ENCODE peak calls at places on chromosomes 7 and 10, in four cellular contexts. One of them, this sample, is unnamed. For H3K9me1, the result is how much of the 10 kb centered on the place peaks cover.

GRCh38 chr7:22485189-22485588 is 14.8 kb downstream of the STEAP1B start:
- DNase-seq in IMR-90: peak
- DNase-seq in keratinocyte: no peak
- DNase-seq in K562: no peak
- DNase-seq in this sample: peak

GRCh38 chr7:139675127-139676110 is 102.4 kb downstream of the HIPK2 start:
- DNase-seq in IMR-90: peak
- DNase-seq in keratinocyte: no peak
- DNase-seq in K562: no peak
- DNase-seq in this sample: no peak

GRCh38 chr10:17290226-17290625 is 62.2 kb downstream of the VIM start:
- DNase-seq in keratinocyte: no peak
- DNase-seq in K562: peak
- DNase-seq in IMR-90: peak
- DNase-seq in this sample: peak

GRCh38 chr7:139133335-139134139 is 24.0 kb upstream of the ZC3HAV1 start:
- DNase-seq in keratinocyte: no peak
- DNase-seq in K562: peak
- DNase-seq in IMR-90: peak
- DNase-seq in this sample: peak

GRCh38 chr10:62924344-62924748 is 108.2 kb upstream of the EGR2 start:
- DNase-seq in IMR-90: no peak
- DNase-seq in keratinocyte: peak
- DNase-seq in K562: no peak
- DNase-seq in this sample: no peak

GRCh38 chr7:92790987-92791386 is 45.4 kb downstream of the CDK6 start:
- DNase-seq in IMR-90: peak
- DNase-seq in keratinocyte: no peak
- DNase-seq in K562: no peak
- DNase-seq in this sample: no peak

GRCh38 chr10:86533328-86533727 is 11.7 kb upstream of the WAPL start:
- DNase-seq in K562: no peak
- DNase-seq in IMR-90: no peak
- DNase-seq in keratinocyte: no peak
- DNase-seq in this sample: no peak

GRCh38 chr7:70463332-70463938 is 668.5 kb upstream of the GALNT17 start:
- DNase-seq in IMR-90: no peak
- DNase-seq in keratinocyte: no peak
- DNase-seq in K562: no peak
- DNase-seq in this sample: no peak

GRCh38 chr10:123766761-123767160 is 100.6 kb downstream of the GPR26 start:
- DNase-seq in keratinocyte: no peak
- DNase-seq in K562: no peak
- DNase-seq in IMR-90: no peak
- DNase-seq in this sample: no peak

GRCh38 chr10:17805921-17806577 is 3.1 kb upstream of the MRC1 start:
- DNase-seq in IMR-90: no peak
- DNase-seq in K562: no peak
- DNase-seq in keratinocyte: no peak
- DNase-seq in this sample: no peak

GRCh38 chr10:89206402-89207180 is 526 bp downstream of the CH25H start:
- DNase-seq in keratinocyte: no peak
- DNase-seq in K562: no peak
- DNase-seq in IMR-90: peak
- DNase-seq in this sample: no peak

GRCh38 chr7:120941064-120941463 is 9.5 kb upstream of the ING3 start:
- DNase-seq in K562: no peak
- DNase-seq in keratinocyte: no peak
- DNase-seq in IMR-90: no peak
- DNase-seq in this sample: peak

GRCh38 chr7:11192506-11192905 is 218.8 kb downstream of the PHF14 start:
- DNase-seq in IMR-90: peak
- DNase-seq in K562: no peak
- DNase-seq in keratinocyte: no peak
- DNase-seq in this sample: no peak

GRCh38 chr7:108598153-108598552 is 28.5 kb downstream of the DNAJB9 start:
- DNase-seq in keratinocyte: no peak
- DNase-seq in K562: no peak
- DNase-seq in IMR-90: no peak
- DNase-seq in this sample: no peak

GRCh38 chr7:8274589-8274988 is 12.6 kb upstream of the ICA1 start:
- DNase-seq in K562: no peak
- DNase-seq in keratinocyte: no peak
- DNase-seq in IMR-90: no peak
- DNase-seq in this sample: no peak

GRCh38 chr7:148911626-148912025 is 27.5 kb upstream of the EZH2 start:
- DNase-seq in IMR-90: no peak
- DNase-seq in keratinocyte: no peak
- DNase-seq in K562: no peak
- DNase-seq in this sample: no peak

GRCh38 chr7:4724648-4725013 is 42.5 kb downstream of the FOXK1 start:
- DNase-seq in IMR-90: peak
- DNase-seq in keratinocyte: no peak
- DNase-seq in K562: no peak
- DNase-seq in this sample: peak

GRCh38 chr7:27547401-27547800 is 115.3 kb downstream of the HIBADH start:
- DNase-seq in IMR-90: peak
- DNase-seq in keratinocyte: no peak
- DNase-seq in K562: no peak
- DNase-seq in this sample: no peak

GRCh38 chr7:74013539-74014272 is 14.3 kb upstream of the ELN start:
- DNase-seq in IMR-90: no peak
- DNase-seq in keratinocyte: no peak
- DNase-seq in K562: no peak
- DNase-seq in this sample: no peak

GRCh38 chr10:75106242-75106641 is 5.2 kb upstream of the SAMD8 start:
- DNase-seq in keratinocyte: no peak
- DNase-seq in K562: no peak
- DNase-seq in IMR-90: no peak
- DNase-seq in this sample: no peak

GRCh38 chr10:86087716-86088115 is 278.9 kb downstream of the GRID1 start:
- DNase-seq in IMR-90: no peak
- DNase-seq in keratinocyte: no peak
- DNase-seq in K562: no peak
- DNase-seq in this sample: no peak

GRCh38 chr10:48564466-48565150 is 40.3 kb downstream of the ARHGAP22 start:
- DNase-seq in keratinocyte: no peak
- DNase-seq in K562: no peak
- DNase-seq in IMR-90: no peak
- DNase-seq in this sample: no peak

GRCh38 chr10:24882047-24882698 is 70.2 kb downstream of the PRTFDC1 start:
- DNase-seq in IMR-90: peak
- DNase-seq in K562: no peak
- DNase-seq in keratinocyte: no peak
- DNase-seq in this sample: peak

GRCh38 chr10:114064151-114065045 is 20.7 kb downstream of the ADRB1 start:
- DNase-seq in keratinocyte: no peak
- DNase-seq in K562: no peak
- DNase-seq in IMR-90: no peak
- DNase-seq in this sample: no peak

GRCh38 chr10:1043532-1043995 is 5.4 kb downstream of the IDI1 start:
- DNase-seq in IMR-90: no peak
- DNase-seq in keratinocyte: no peak
- DNase-seq in K562: no peak
- DNase-seq in this sample: peak

GRCh38 chr10:26857991-26858706 is 2.6 kb downstream of the ABI1 start:
- DNase-seq in K562: no peak
- DNase-seq in keratinocyte: no peak
- DNase-seq in IMR-90: peak
- DNase-seq in this sample: no peak

GRCh38 chr10:50624866-50625491 is 1.2 kb upstream of the SGMS1 start:
- DNase-seq in keratinocyte: no peak
- DNase-seq in IMR-90: peak
- DNase-seq in K562: peak
- DNase-seq in this sample: peak

GRCh38 chr10:50624154-50624865 is 554 bp upstream of the SGMS1 start:
- DNase-seq in IMR-90: peak
- DNase-seq in K562: peak
- DNase-seq in keratinocyte: peak
- DNase-seq in this sample: peak

GRCh38 chr10:50622497-50623298 is 1.1 kb downstream of the SGMS1 start:
- DNase-seq in K562: peak
- DNase-seq in keratinocyte: no peak
- DNase-seq in IMR-90: peak
- DNase-seq in this sample: peak

GRCh38 chr10:50621981-50622496 is 1.7 kb downstream of the SGMS1 start:
- DNase-seq in IMR-90: peak
- DNase-seq in K562: peak
- DNase-seq in keratinocyte: peak
- DNase-seq in this sample: peak

DNA sequence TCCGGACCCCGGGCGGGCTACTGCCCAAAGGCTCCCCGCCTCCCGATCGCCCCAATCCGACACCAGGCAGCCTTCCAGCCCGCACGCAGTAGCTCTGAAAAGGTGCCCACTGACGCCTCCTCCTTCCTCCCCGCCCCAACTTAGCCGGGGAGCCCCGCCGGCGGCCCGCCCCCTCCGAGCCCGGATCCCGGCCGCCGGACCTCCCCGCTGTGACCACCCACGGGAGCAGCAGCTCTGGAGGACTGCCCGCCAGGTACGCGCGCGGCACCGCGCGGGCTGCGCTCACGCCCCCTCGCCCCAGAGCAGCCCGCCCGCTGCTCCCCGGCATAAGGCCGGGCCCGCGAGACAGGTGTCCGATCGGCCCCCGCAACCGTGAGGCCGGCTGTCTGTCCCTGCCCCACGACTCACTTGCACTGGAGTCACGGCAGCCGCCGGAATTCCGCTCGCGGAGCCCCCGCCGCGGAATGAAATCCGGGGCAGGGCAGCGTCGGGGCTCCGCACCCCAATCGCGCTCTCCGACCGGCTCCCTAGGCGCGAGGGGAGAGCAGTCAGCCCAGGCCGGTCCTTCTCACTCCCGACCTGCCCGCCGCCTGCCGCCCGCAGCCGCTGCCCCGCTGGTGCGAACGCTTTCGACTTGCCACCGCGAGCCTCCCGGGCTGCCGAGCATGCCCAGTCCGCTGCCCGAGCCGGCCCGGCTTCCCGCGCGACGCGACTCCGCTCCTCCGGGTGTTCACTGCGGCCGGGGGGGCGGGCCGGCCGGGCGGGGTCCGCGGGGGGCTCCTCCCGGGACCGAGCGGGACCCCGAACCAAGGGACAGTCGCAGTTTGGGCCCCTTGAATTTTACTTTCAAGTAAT is at the start of gene SGMS1:
- DNase-seq in keratinocyte: no peak
- DNase-seq in K562: peak
- DNase-seq in IMR-90: peak
- DNase-seq in this sample: peak
- H3K9me1 ChIP-seq in keratinocyte: under half
- H3K9me1 ChIP-seq in K562: under half
- H3K9me1 ChIP-seq in IMR-90: under half
- H3K9me1 ChIP-seq in this sample: under half

GRCh38 chr10:126130291-126130710 is 233.9 kb downstream of the FANK1 start:
- DNase-seq in IMR-90: peak
- DNase-seq in keratinocyte: no peak
- DNase-seq in K562: no peak
- DNase-seq in this sample: no peak
- H3K9me1 ChIP-seq in IMR-90: under half
- H3K9me1 ChIP-seq in keratinocyte: under half
- H3K9me1 ChIP-seq in K562: under half
- H3K9me1 ChIP-seq in this sample: under half

GRCh38 chr10:94299417-94299816 is 63.3 kb downstream of the NOC3L start:
- DNase-seq in keratinocyte: no peak
- DNase-seq in K562: peak
- DNase-seq in IMR-90: peak
- DNase-seq in this sample: no peak
- H3K9me1 ChIP-seq in keratinocyte: under half
- H3K9me1 ChIP-seq in K562: under half
- H3K9me1 ChIP-seq in IMR-90: under half
- H3K9me1 ChIP-seq in this sample: under half

GRCh38 chr7:36318116-36318515 is 71.5 kb upstream of the ANLN start:
- DNase-seq in K562: no peak
- DNase-seq in IMR-90: no peak
- DNase-seq in keratinocyte: no peak
- DNase-seq in this sample: no peak
- H3K9me1 ChIP-seq in K562: under half
- H3K9me1 ChIP-seq in IMR-90: under half
- H3K9me1 ChIP-seq in keratinocyte: under half
- H3K9me1 ChIP-seq in this sample: under half

GRCh38 chr7:29132980-29133379 is 13.4 kb downstream of the CPVL start:
- DNase-seq in IMR-90: no peak
- DNase-seq in K562: no peak
- DNase-seq in keratinocyte: no peak
- DNase-seq in this sample: no peak

GRCh38 chr7:29135851-29136250 is 10.5 kb downstream of the CPVL start:
- DNase-seq in keratinocyte: no peak
- DNase-seq in K562: no peak
- DNase-seq in IMR-90: no peak
- DNase-seq in this sample: no peak

GRCh38 chr7:29127527-29127926 is 18.8 kb downstream of the CPVL start:
- DNase-seq in IMR-90: no peak
- DNase-seq in K562: no peak
- DNase-seq in keratinocyte: no peak
- DNase-seq in this sample: peak

GRCh38 chr7:29126804-29127203 is 19.5 kb downstream of the CPVL start:
- DNase-seq in keratinocyte: no peak
- DNase-seq in K562: no peak
- DNase-seq in IMR-90: no peak
- DNase-seq in this sample: peak

GRCh38 chr7:29131678-29132077 is 14.7 kb downstream of the CPVL start:
- DNase-seq in keratinocyte: no peak
- DNase-seq in IMR-90: no peak
- DNase-seq in K562: no peak
- DNase-seq in this sample: no peak
- H3K9me1 ChIP-seq in keratinocyte: under half
- H3K9me1 ChIP-seq in IMR-90: under half
- H3K9me1 ChIP-seq in K562: under half
- H3K9me1 ChIP-seq in this sample: under half

DNA sequence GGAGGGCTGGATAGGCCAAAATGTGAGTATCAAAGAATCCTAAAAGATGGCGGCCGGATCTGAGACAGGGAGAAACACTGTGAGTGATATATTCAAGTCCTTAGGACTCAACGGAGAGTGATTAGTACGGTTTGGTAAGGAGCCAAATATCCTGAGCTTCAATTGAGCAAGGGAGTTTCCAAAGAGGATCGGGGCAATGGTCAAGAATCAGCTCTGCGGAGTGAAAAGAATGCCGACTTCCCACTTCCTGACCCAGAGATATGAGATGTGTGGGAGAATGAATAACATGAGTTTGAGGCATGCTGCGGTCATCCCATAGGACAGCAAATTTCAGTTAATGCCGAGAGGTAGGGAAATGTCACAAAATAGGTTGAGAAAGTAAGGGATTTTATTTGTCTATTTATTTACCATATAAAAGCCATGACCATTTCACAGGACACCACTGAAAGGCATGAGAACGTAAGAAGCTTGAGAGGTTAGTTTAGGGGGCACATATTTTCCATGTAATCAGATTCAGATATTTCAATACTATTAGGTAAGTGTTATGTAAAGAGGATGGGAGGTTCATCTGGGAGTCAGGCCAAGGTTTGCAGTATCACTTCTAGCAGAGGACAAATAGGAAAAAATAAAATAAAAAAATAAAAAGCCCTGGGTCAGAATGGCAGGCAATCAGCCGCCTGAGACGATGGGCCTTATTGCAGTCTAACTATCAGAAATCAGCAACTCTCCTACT is 165.6 kb downstream of the HGF start:
- DNase-seq in IMR-90: peak
- DNase-seq in keratinocyte: no peak
- DNase-seq in K562: no peak
- DNase-seq in this sample: peak
- H3K9me1 ChIP-seq in IMR-90: under half
- H3K9me1 ChIP-seq in keratinocyte: under half
- H3K9me1 ChIP-seq in K562: under half
- H3K9me1 ChIP-seq in this sample: under half

This sample was measured in endothelial cell of umbilical vein.